ENCODE peak calls at places on chromosomes 12 and 14, in ten cellular contexts. I is posterior vena cava, S is endothelial cell, L is RPMI7951, F is posterior cingulate gyrus, A is GM12878, K is NCI-H345, Q is WTC11, E is EH, G is PC-9. J is an unnamed sample.

GRCh38 chr12:94458882-94459772 is 540 bp downstream of the CEP83 start:
- DNase-seq in Q (no peak), K (peak; percentile 60), S (peak; percentile 3), E (peak; percentile 46), F (no peak), I (no peak), G (no peak), A (no peak), L (peak; percentile 41), J (peak; percentile 17)

GRCh38 chr14:75088566-75089373 is 19.3 kb downstream of the ZC2HC1C start:
- DNase-seq in S (peak; percentile 62), E (peak; percentile 65), K (peak; percentile 53), I (no peak), G (peak; percentile 59), L (peak; percentile 49), Q (peak; percentile 36), A (no peak), F (peak; percentile 55), J (peak; percentile 62)

GRCh38 chr12:110960795-110961194 is 40.4 kb upstream of the MYL2 start:
- DNase-seq in F (no peak), I (no peak), S (no peak), A (no peak), L (no peak), Q (no peak), E (no peak), G (no peak), K (no peak), J (no peak)

GRCh38 chr12:93902192-93902591 is 225.0 kb downstream of the CRADD start:
- DNase-seq in F (no peak), L (no peak), A (no peak), K (no peak), E (no peak), S (no peak), G (no peak), I (no peak), Q (no peak), J (no peak)

GRCh38 chr14:93880025-93880820 is 46.9 kb upstream of the FAM181A start:
- DNase-seq in K (peak; percentile 80), I (peak; percentile 89), F (no peak), L (no peak), E (peak; percentile 16), Q (no peak), G (no peak), S (no peak), A (no peak), J (no peak)

GRCh38 chr12:124699878-124700277 is 132.5 kb upstream of the NCOR2 start:
- DNase-seq in A (no peak), F (no peak), K (no peak), Q (no peak), L (no peak), S (no peak), G (no peak), I (no peak), E (no peak), J (no peak)

GRCh38 chr14:72518809-72519377 is 375.0 kb downstream of the DPF3 start:
- DNase-seq in G (no peak), I (no peak), A (peak; percentile 77), L (peak; percentile 38), F (no peak), E (no peak), S (no peak), Q (no peak), K (no peak), J (no peak)

GRCh38 chr12:53561590-53561953 is 54.3 kb upstream of the NPFF start:
- DNase-seq in S (no peak), A (no peak), I (no peak), E (peak; percentile 92), F (no peak), K (no peak), G (peak; percentile 93), L (peak; percentile 83), Q (no peak), J (peak; percentile 56)

GRCh38 chr14:51236314-51236713 is 3.7 kb upstream of the TMX1 start:
- DNase-seq in G (no peak), A (no peak), L (peak; percentile 45), S (no peak), F (no peak), E (peak; percentile 36), Q (no peak), K (no peak), I (no peak), J (no peak)

GRCh38 chr14:81480741-81481140 is 52.9 kb downstream of the SEL1L start:
- DNase-seq in K (no peak), L (no peak), Q (no peak), E (no peak), G (no peak), S (no peak), A (no peak), F (no peak), I (no peak), J (no peak)

GRCh38 chr14:68936476-68936875 is 42.6 kb downstream of the ACTN1 start:
- DNase-seq in Q (no peak), A (no peak), L (no peak), G (no peak), I (no peak), F (peak; percentile 52), E (no peak), S (no peak), K (no peak), J (no peak)

GRCh38 chr12:68109444-68110217 is 49.9 kb downstream of the IFNG start:
- DNase-seq in K (no peak), L (no peak), Q (no peak), I (no peak), G (no peak), A (no peak), F (no peak), S (no peak), E (no peak), J (no peak)

GRCh38 chr12:67410246-67410645 is 141.1 kb downstream of the CAND1 start:
- DNase-seq in G (no peak), F (no peak), K (no peak), Q (no peak), S (no peak), A (no peak), E (no peak), I (no peak), L (peak; percentile 34), J (no peak)

GRCh38 chr14:70735043-70735442 is 74.3 kb downstream of the MAP3K9 start:
- DNase-seq in S (no peak), E (peak; percentile 7), L (peak; percentile 66), Q (no peak), I (no peak), A (no peak), F (no peak), G (no peak), K (peak; percentile 84), J (no peak)

GRCh38 chr12:5511644-5512584 is 80.0 kb downstream of the NTF3 start:
- DNase-seq in S (peak; percentile 47), F (no peak), L (peak; percentile 64), E (peak; percentile 61), A (no peak), Q (peak; percentile 65), G (no peak), I (no peak), K (no peak), J (no peak)

GRCh38 chr14:64873506-64874220 is 6.0 kb downstream of the SPTB start:
- DNase-seq in L (no peak), E (peak; percentile 64), Q (no peak), F (no peak), G (no peak), A (no peak), K (no peak), I (no peak), S (no peak), J (no peak)

GRCh38 chr14:56379956-56380355 is 199.6 kb upstream of the TMEM260 start:
- DNase-seq in I (no peak), F (no peak), S (no peak), K (no peak), L (no peak), Q (no peak), A (no peak), E (no peak), G (no peak), J (no peak)

GRCh38 chr12:32887058-32887457 is 9.5 kb downstream of the PKP2 start:
- DNase-seq in Q (no peak), L (no peak), I (no peak), G (no peak), A (no peak), S (no peak), K (no peak), F (no peak), E (no peak), J (no peak)

GRCh38 chr14:50520947-50521815 is 11.2 kb downstream of the MAP4K5 start:
- DNase-seq in A (peak; percentile 56), F (no peak), G (peak; percentile 85), E (peak; percentile 88), Q (no peak), K (no peak), I (no peak), S (no peak), L (peak; percentile 68), J (no peak)

GRCh38 chr14:68089146-68089715 is 269.7 kb downstream of the RAD51B start:
- DNase-seq in K (peak; percentile 95), Q (no peak), A (no peak), E (no peak), G (no peak), S (no peak), I (no peak), L (peak; percentile 87), F (no peak), J (no peak)

GRCh38 chr12:124782132-124782531 is 81.5 kb downstream of the SCARB1 start:
- DNase-seq in E (no peak), K (no peak), I (no peak), S (no peak), G (no peak), A (no peak), Q (no peak), L (no peak), F (no peak), J (no peak)

GRCh38 chr14:94125659-94126418 is 3.6 kb downstream of the IFI27L2 start:
- DNase-seq in L (no peak), K (no peak), Q (no peak), G (no peak), E (no peak), I (peak; percentile 52), A (no peak), S (no peak), F (no peak), J (no peak)

GRCh38 chr12:47408171-47408871 is 297.5 kb downstream of the RPAP3 start:
- DNase-seq in A (peak; percentile 40), Q (peak; percentile 34), E (no peak), S (peak; percentile 8), G (peak; percentile 72), L (no peak), F (no peak), K (no peak), I (no peak), J (peak; percentile 6)